ENCODE peak calls at places on chromosomes 2 and 18, in seven cellular contexts. F, U, T, I, R, Y and N are unnamed samples.

GRCh38 chr18:36572135-36572856 is 256.5 kb downstream of the TPGS2 start:
- DNase-seq in F (no peak), U (peak; percentile 48), T (peak; percentile 73), I (peak; percentile 80), R (no peak), Y (no peak), N (no peak)

GRCh38 chr2:43341959-43342757 is 115.8 kb upstream of the ZFP36L2 start:
- DNase-seq in F (no peak), U (no peak), T (no peak), I (no peak), R (no peak), Y (no peak), N (no peak)

GRCh38 chr2:188765522-188765921 is 208.7 kb upstream of the COL3A1 start:
- DNase-seq in F (no peak), U (no peak), T (peak; percentile 48), I (peak; percentile 66), R (no peak), Y (no peak), N (no peak)

GRCh38 chr2:45168731-45169338 is 159.6 kb upstream of the SIX2 start:
- DNase-seq in F (no peak), U (peak; percentile 90), T (peak; percentile 51), I (peak; percentile 32), R (no peak), Y (no peak), N (no peak)

GRCh38 chr18:12639990-12640880 is 17.7 kb downstream of the SPIRE1 start:
- DNase-seq in F (no peak), U (no peak), T (peak; percentile 69), I (peak; percentile 69), R (no peak), Y (no peak), N (no peak)

GRCh38 chr2:217283505-217283904 is 423.6 kb upstream of the TNP1 start:
- DNase-seq in F (no peak), U (no peak), T (no peak), I (no peak), R (no peak), Y (no peak), N (no peak)

GRCh38 chr2:20356042-20356441 is 5.4 kb upstream of the PUM2 start:
- DNase-seq in F (no peak), U (no peak), T (peak; percentile 69), I (peak; percentile 73), R (no peak), Y (no peak), N (no peak)

GRCh38 chr2:37321029-37321682 is 3.5 kb downstream of the PRKD3 start:
- DNase-seq in F (no peak), U (no peak), T (no peak), I (no peak), R (no peak), Y (no peak), N (no peak)

GRCh38 chr2:222299926-222300724 is 1.3 kb upstream of the PAX3 start:
- DNase-seq in F (no peak), U (no peak), T (no peak), I (no peak), R (no peak), Y (no peak), N (no peak)

GRCh38 chr2:239387811-239388210 is 13.0 kb downstream of the HDAC4 start:
- DNase-seq in F (no peak), U (no peak), T (no peak), I (no peak), R (no peak), Y (no peak), N (no peak)

GRCh38 chr2:120239488-120240287 is 13.0 kb upstream of the RALB start:
- DNase-seq in F (peak; percentile 79), U (no peak), T (peak; percentile 86), I (peak; percentile 88), R (no peak), Y (no peak), N (peak; percentile 33)

GRCh38 chr2:143282684-143283083 is 153.5 kb downstream of the ARHGAP15 start:
- DNase-seq in F (no peak), U (no peak), T (no peak), I (no peak), R (no peak), Y (no peak), N (no peak)

GRCh38 chr2:233059547-233059796 is 670 bp upstream of the INPP5D start:
- DNase-seq in F (no peak), U (no peak), T (no peak), I (no peak), R (no peak), Y (no peak), N (no peak)

GRCh38 chr2:55672630-55673029 is 21.0 kb downstream of the PNPT1 start:
- DNase-seq in F (no peak), U (no peak), T (peak; percentile 13), I (no peak), R (no peak), Y (no peak), N (no peak)

GRCh38 chr2:96527052-96527964 is 9.2 kb upstream of the ARID5A start:
- DNase-seq in F (peak; percentile 71), U (peak; percentile 56), T (peak; percentile 56), I (peak; percentile 54), R (no peak), Y (peak; percentile 57), N (no peak)

GRCh38 chr2:96528680-96529375 is 7.7 kb upstream of the ARID5A start:
- DNase-seq in F (peak; percentile 50), U (no peak), T (peak; percentile 70), I (peak; percentile 46), R (no peak), Y (no peak), N (peak; percentile 69)

GRCh38 chr2:96529376-96530143 is 7.0 kb upstream of the ARID5A start:
- DNase-seq in F (no peak), U (no peak), T (no peak), I (no peak), R (no peak), Y (no peak), N (no peak)

GRCh38 chr2:96526615-96527014 is 9.9 kb upstream of the ARID5A start:
- DNase-seq in F (no peak), U (no peak), T (no peak), I (no peak), R (no peak), Y (no peak), N (no peak)

GRCh38 chr2:96527990-96528679 is 8.4 kb upstream of the ARID5A start:
- DNase-seq in F (peak; percentile 78), U (no peak), T (peak; percentile 83), I (peak; percentile 67), R (no peak), Y (peak; percentile 65), N (peak; percentile 81)
- H3K4me3 ChIP-seq in F (peak overlapping the region; percentile 60), U (peak overlapping the region; percentile 13), T (peak overlapping the region; percentile 45), I (no peak overlapping the region), R (peak overlapping the region; percentile 60), Y (peak overlapping the region; percentile 10), N (peak overlapping the region; percentile 77)

GRCh38 chr2:152584301-152584700 is 133.0 kb downstream of the PRPF40A start:
- DNase-seq in F (no peak), U (no peak), T (peak; percentile 31), I (no peak), R (no peak), Y (no peak), N (no peak)
- TF ChIP-seq CTCF in F (no peak), U (no peak), T (no peak), I (no peak), R (no peak), Y (no peak), N (no peak)

DNA sequence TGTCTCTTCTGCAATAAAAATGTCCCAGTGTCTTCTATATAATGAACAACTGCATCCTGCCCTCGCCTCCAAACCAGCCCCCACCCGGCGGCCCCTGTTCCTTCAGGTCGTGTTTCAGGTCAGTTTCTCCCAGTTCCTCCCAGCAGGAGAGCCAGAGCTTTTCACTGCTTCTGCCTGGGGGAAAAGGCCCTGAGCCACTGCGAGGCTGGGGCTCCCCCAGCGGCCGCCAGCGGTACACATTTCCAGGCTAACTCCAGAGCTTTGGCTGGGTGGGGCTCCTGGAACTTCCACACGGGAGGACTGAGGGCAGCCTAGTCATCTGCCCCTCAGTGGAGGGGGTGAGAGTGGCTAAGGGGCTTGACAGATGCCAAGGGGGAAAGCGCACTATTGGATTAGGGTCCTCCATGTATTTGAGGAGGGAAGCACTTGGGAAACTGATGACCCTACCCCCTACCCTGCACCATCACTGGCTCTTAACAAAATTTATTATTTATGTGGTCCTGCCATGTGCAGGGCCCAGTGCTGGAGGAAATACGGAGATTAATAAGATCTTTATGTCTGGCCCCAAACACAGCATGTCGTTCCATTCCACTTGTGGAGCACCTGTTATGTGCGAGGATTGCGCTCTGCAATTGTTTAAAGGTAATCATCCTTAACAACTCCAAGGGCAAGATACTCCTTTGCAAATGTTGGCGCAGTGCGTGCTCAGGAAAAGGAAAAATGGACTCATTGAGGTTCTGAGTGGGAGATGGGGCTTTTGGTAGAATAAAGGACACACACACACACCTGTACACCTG is 17.3 kb upstream of the CYS1 start:
- DNase-seq in F (peak; percentile 56), U (peak; percentile 91), T (peak; percentile 69), I (peak; percentile 67), R (peak; percentile 72), Y (peak; percentile 39), N (no peak)
- H3K4me3 ChIP-seq in F (no peak overlapping the region), U (no peak overlapping the region), T (no peak overlapping the region), I (no peak overlapping the region), R (no peak overlapping the region), Y (no peak overlapping the region), N (no peak overlapping the region)

GRCh38 chr18:79952457-79952995 is 1.1 kb upstream of the SLC66A2 start:
- DNase-seq in F (no peak), U (no peak), T (no peak), I (no peak), R (no peak), Y (no peak), N (no peak)

GRCh38 chr18:79952996-79953559 is 1.6 kb upstream of the SLC66A2 start:
- DNase-seq in F (no peak), U (no peak), T (no peak), I (no peak), R (peak; percentile 62), Y (no peak), N (no peak)

GRCh38 chr18:79950440-79951341 is 762 bp downstream of the SLC66A2 start:
- DNase-seq in F (no peak), U (peak; percentile 84), T (peak; percentile 36), I (peak; percentile 36), R (peak; percentile 73), Y (no peak), N (no peak)

GRCh38 chr18:79949571-79950439 is 1.6 kb downstream of the SLC66A2 start:
- DNase-seq in F (no peak), U (no peak), T (peak; percentile 32), I (no peak), R (peak; percentile 64), Y (no peak), N (no peak)

DNA sequence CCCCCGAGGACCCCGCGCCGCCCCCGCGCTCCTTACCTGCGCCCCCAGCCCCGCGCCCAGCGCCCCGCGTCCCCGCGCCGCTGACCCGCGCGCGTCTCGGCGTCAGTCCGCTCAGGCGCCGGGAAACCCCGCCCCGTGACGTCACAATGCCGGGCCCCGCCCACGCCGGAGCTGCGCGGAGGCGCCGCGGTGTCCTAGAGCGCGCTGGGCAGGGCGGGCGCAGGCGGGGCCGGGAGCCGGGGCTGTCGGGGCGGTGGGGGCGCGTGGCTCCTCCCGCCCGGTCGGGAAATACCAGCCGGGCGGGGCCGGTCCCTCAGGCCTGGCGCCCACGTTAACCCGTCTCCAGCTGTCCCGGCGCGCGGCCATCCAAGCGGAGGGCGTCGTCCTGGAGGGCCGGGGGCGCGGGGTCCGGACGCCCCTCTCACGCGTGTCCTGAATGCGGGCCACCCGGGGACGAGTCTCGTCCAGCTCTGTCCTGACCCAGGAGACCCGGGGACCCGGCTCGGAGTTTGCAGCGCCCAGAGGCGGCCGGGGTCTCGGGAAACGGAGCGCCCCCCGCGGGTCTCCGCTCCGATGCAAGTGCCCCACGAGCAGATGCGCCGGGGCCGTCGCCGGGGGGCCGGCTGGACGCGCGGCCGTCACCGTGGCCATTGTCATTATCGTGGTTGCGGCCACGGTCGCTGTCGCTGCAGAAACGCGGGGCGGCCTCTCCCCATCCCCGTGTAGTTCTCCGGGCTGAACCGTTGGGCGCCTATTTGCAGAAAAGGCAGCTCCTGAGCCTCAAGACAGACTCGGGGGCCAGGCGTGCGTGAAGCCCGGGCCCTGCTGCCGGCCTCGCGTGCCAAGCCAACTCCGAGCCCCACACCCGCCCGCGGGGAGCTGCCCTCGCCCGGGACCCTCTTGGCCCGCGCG is at the start of gene SLC66A2:
- DNase-seq in F (peak; percentile 89), U (peak; percentile 97), T (peak; percentile 91), I (peak; percentile 90), R (peak; percentile 94), Y (peak; percentile 97), N (peak; percentile 49)
- TF ChIP-seq CTCF in F (no peak), U (peak; percentile 23), T (no peak), I (peak; percentile 5), R (no peak), Y (no peak), N (no peak)